ENCODE peak calls at places on chromosome 15, in seven cellular contexts. X is CD8-positive, alpha-beta T cell; E is osteoblast; T is SK-N-SH; L is IMR-90; V is GM23248; Y is ovary. J is an unnamed sample. For H3K36me3 and H3K27me3, the result is how much of the 10 kb centered on the place peaks cover.

GRCh38 chr15:99438691-99439523 is 126.9 kb upstream of the MEF2A start:
- DNase-seq in L (no peak), E (peak), X (peak), V (peak), T (no peak), Y (peak), J (no peak)

GRCh38 chr15:85614059-85614458 is 180.7 kb downstream of the KLHL25 start:
- DNase-seq in Y (no peak), T (peak), X (no peak), L (no peak), E (no peak), V (peak), J (no peak)

GRCh38 chr15:29127506-29128430 is 141.9 kb downstream of the NSMCE3 start:
- DNase-seq in Y (no peak), X (no peak), T (no peak), L (no peak), V (no peak), E (peak), J (no peak)

GRCh38 chr15:66760358-66760967 is 58.4 kb downstream of the SMAD6 start:
- DNase-seq in E (no peak), X (no peak), Y (no peak), L (no peak), T (no peak), V (no peak), J (no peak)

GRCh38 chr15:89893027-89893426 is 767 bp downstream of the AP3S2 start:
- DNase-seq in X (no peak), L (peak), E (no peak), T (no peak), Y (no peak), V (peak), J (no peak)

GRCh38 chr15:50224606-50225005 is 40.9 kb downstream of the HDC start:
- DNase-seq in Y (no peak), E (no peak), T (no peak), X (no peak), V (peak), L (peak), J (no peak)

GRCh38 chr15:73685981-73686380 is 1.8 kb downstream of the CD276 start:
- DNase-seq in Y (no peak), L (no peak), T (no peak), X (no peak), V (peak), E (no peak), J (no peak)

GRCh38 chr15:67043939-67044771 is 21.2 kb upstream of the SMAD3 start:
- DNase-seq in E (no peak), L (peak), T (no peak), X (no peak), Y (no peak), V (peak), J (no peak)

GRCh38 chr15:74167891-74168331 is 5.6 kb upstream of the ISLR start:
- DNase-seq in T (no peak), E (no peak), L (no peak), X (peak), Y (peak), V (no peak), J (no peak)

GRCh38 chr15:66496951-66497501 is 536 bp downstream of the SNAPC5 start:
- DNase-seq in T (no peak), L (no peak), E (no peak), X (no peak), Y (no peak), V (peak), J (peak)

GRCh38 chr15:74489518-74490338 is 28.8 kb upstream of the UBL7 start:
- DNase-seq in Y (peak), L (peak), T (peak), X (peak), E (peak), V (peak), J (peak)

GRCh38 chr15:80194914-80195313 is 42.1 kb downstream of the FAH start:
- DNase-seq in L (no peak), E (no peak), Y (no peak), X (no peak), T (no peak), V (no peak), J (no peak)

GRCh38 chr15:60137711-60138396 is 133.7 kb downstream of the FOXB1 start:
- DNase-seq in L (no peak), T (no peak), Y (no peak), V (peak), X (no peak), E (no peak), J (no peak)

GRCh38 chr15:99433757-99434211 is 132.0 kb upstream of the MEF2A start:
- DNase-seq in T (no peak), V (no peak), Y (no peak), L (no peak), E (no peak), X (no peak), J (no peak)

GRCh38 chr15:42712584-42712983 is 24.3 kb downstream of the CDAN1 start:
- DNase-seq in T (no peak), L (no peak), V (no peak), X (no peak), E (no peak), Y (no peak), J (no peak)

GRCh38 chr15:60370804-60371700 is 26.7 kb downstream of the ANXA2 start:
- DNase-seq in Y (peak), V (peak), X (no peak), T (no peak), E (peak), L (peak), J (no peak)

GRCh38 chr15:100759116-100759515 is 120.5 kb upstream of the ALDH1A3 start:
- DNase-seq in E (peak), Y (no peak), T (no peak), L (peak), X (no peak), V (peak), J (no peak)

GRCh38 chr15:50542051-50542450 is 4.4 kb downstream of the USP50 start:
- DNase-seq in Y (no peak), V (peak), L (peak), X (no peak), T (no peak), E (peak), J (no peak)

GRCh38 chr15:83312046-83312445 is 27.6 kb upstream of the BNC1 start:
- DNase-seq in X (no peak), Y (no peak), E (no peak), V (no peak), T (no peak), L (no peak), J (no peak)

GRCh38 chr15:48471073-48471472 is 139.8 kb downstream of the DUT start:
- DNase-seq in E (no peak), T (no peak), X (no peak), V (no peak), L (no peak), Y (no peak), J (no peak)

GRCh38 chr15:48475600-48476395 is 144.6 kb downstream of the DUT start:
- DNase-seq in X (no peak), E (no peak), L (no peak), Y (no peak), V (peak), T (no peak), J (no peak)

GRCh38 chr15:48472756-48473155 is 141.5 kb downstream of the DUT start:
- DNase-seq in Y (no peak), E (no peak), X (no peak), T (no peak), L (peak), V (peak), J (peak)

GRCh38 chr15:48470096-48470495 is 138.9 kb downstream of the DUT start:
- DNase-seq in X (no peak), T (no peak), L (no peak), Y (no peak), E (no peak), V (no peak), J (no peak)

DNA sequence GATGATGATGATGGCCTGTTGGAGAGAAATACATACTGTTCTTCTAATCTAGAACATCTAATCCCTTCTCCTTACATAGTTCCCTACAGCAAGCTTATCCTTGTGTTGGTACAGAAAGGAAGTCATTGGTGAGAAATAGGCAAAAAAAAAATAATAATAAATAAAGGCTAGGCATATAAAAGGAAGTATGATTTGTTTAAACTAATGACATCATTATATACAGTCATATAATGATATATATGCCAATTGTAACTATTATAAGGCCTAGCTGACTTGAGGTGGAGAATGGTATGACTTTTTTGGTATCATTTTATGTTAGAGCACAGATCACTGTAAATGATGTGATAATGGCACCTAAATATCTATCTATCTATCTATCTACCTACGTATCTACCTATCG is 142.4 kb downstream of the DUT start:
- DNase-seq in E (no peak), X (no peak), L (no peak), Y (no peak), V (no peak), T (no peak), J (no peak)
- H3K36me3 ChIP-seq in E (half or more), X (under half), L (under half), Y (under half), V (half or more), T (half or more), J (under half)

DNA sequence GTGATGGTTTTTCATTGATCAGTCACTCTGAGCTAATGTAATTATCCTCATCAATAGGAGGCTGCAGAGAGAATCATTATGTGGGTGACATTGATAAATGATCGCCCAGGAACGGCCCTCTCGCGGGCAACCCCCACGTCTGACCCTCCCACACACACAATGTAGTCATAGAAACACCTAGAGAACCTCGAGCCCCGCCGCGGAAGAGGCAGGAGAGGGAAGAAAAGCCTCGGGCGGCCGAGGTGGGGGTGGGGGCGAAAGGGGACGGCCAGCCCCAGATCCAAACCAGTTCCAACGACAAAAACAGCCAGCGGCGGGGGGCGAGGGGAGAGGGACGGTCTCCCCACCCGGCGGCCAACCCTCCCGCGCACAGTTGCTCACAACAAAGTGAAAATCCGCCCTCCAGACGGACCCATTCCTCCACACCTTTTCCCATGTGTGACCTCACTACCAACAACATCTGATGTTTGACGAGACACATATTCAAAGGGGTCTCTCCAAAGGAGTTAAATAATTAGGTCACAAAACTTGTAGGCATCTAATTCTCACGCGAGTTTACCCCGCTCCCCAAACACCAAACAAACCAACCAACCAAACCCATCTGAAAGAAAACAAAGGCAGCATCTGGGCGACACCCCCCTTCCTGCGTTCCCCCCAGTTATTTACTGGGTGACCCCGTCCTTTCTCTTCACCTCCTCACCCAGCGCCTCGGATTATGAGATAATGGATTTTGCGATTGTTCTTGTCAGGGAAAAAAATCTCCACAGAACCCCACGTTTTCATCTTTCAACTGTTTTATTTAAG is 212.9 kb downstream of the MEIS2 start:
- DNase-seq in L (no peak), Y (peak), X (no peak), T (no peak), E (peak), V (peak), J (no peak)
- H3K27me3 ChIP-seq in L (under half), Y (under half), X (under half), T (under half), E (half or more), V (under half), J (under half)

GRCh38 chr15:40198364-40199085 is 37.7 kb downstream of the BUB1B start:
- DNase-seq in T (no peak), Y (no peak), X (no peak), E (no peak), L (no peak), V (no peak), J (no peak)

GRCh38 chr15:40192942-40193341 is 32.1 kb downstream of the BUB1B start:
- DNase-seq in Y (no peak), L (peak), T (no peak), V (peak), X (no peak), E (no peak), J (no peak)

DNA sequence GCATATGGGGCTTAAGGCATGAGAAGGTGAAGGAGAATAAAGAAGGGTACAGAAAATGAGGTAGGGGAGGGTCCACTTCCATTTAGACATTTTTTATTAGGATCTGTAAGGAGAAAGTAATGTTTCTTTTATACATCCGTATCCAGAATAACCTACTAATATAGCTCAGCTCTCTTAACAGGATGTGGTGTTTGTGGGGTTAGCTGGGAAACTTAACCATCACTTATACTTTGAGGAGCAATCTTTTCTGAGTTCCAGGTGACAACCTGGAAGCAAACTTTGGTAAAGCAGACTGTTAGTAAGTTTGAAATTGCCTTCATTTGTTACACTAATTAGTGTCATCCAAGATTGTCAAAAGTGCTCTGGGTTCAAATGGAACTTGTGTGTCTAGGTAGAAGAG is 36.6 kb downstream of the BUB1B start:
- DNase-seq in L (no peak), V (no peak), E (no peak), T (no peak), X (no peak), Y (no peak), J (peak)
- H3K36me3 ChIP-seq in L (under half), V (under half), E (under half), T (under half), X (under half), Y (under half), J (under half)

GRCh38 chr15:69603369-69604049 is 150.9 kb downstream of the RPLP1 start:
- DNase-seq in X (no peak), T (no peak), Y (no peak), L (no peak), E (no peak), V (no peak), J (no peak)

GRCh38 chr15:69602095-69602494 is 149.5 kb downstream of the RPLP1 start:
- DNase-seq in L (no peak), E (no peak), T (no peak), X (no peak), V (no peak), Y (no peak), J (no peak)

GRCh38 chr15:69602921-69603320 is 150.3 kb downstream of the RPLP1 start:
- DNase-seq in E (no peak), L (no peak), X (no peak), Y (no peak), V (peak), T (no peak), J (no peak)

GRCh38 chr15:69607101-69607500 is 154.5 kb downstream of the RPLP1 start:
- DNase-seq in E (no peak), Y (no peak), V (no peak), T (no peak), L (no peak), X (no peak), J (no peak)

DNA sequence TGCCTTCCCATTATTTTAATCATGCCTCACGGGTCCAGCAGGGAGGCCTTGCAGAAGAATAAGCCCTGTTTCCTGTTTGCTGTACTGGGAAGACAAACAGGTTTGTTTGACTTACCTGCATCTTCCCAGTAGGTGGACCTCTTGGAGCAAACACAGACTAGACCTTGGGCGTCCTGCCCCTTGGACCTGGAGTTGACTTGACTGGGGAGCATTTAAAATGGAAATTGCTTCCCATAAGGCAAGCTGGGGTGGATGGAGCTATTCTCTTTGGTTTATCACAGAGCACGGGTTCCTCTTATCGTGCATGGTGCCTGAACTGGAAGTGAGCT is 151.4 kb downstream of the RPLP1 start:
- DNase-seq in X (no peak), T (no peak), E (no peak), Y (no peak), V (no peak), L (no peak), J (no peak)
- H3K27me3 ChIP-seq in X (under half), T (under half), E (half or more), Y (under half), V (under half), L (half or more), J (under half)

GRCh38 chr15:90968434-90968833 is 13.8 kb downstream of the RCCD1 start:
- DNase-seq in T (no peak), Y (no peak), X (no peak), V (no peak), E (no peak), L (no peak), J (no peak)
- H3K36me3 ChIP-seq in T (under half), Y (under half), X (under half), V (under half), E (under half), L (under half), J (under half)

GRCh38 chr15:40928351-40928974 is 677 bp upstream of the DLL4 start:
- DNase-seq in V (no peak), T (no peak), E (peak), X (no peak), L (no peak), Y (no peak), J (no peak)
- H3K27me3 ChIP-seq in V (under half), T (half or more), E (half or more), X (under half), L (under half), Y (under half), J (under half)

J was measured in CD4-positive, CD25-positive, alpha-beta regulatory T cell.